ENCODE peak calls at places on chromosomes 12 and 14, in seven cellular contexts. One of them, this sample, is unnamed.
A peak's percentile ranks its signal among the peaks of the same experiment; 100 is the strongest.

GRCh38 chr12:113786107-113786506 is 180.0 kb downstream of the RBM19 start:
- DNase-seq in activated naive CD8-positive, alpha-beta T cell treated with anti-CD3 and anti-CD28 coated beads, Interleukin-2, amount 50 U/mL, for 16 hours: no peak
- DNase-seq in vagina: no peak
- DNase-seq in fibroblast of the aortic adventitia: no peak
- DNase-seq in HEK293T: no peak
- DNase-seq in stimulated activated CD8-positive, alpha-beta memory T cell treated with anti-CD3 and anti-CD28 coated beads, Interleukin-4, amount 100 ng/mL, for 1 hour: no peak
- DNase-seq in naive thymus-derived CD8-positive, alpha-beta T cell: no peak
- DNase-seq in this sample: no peak

GRCh38 chr12:106139422-106140141 is 828 bp upstream of the NUAK1 start:
- DNase-seq in activated naive CD8-positive, alpha-beta T cell treated with anti-CD3 and anti-CD28 coated beads, Interleukin-2, amount 50 U/mL, for 16 hours: no peak
- DNase-seq in vagina: no peak
- DNase-seq in fibroblast of the aortic adventitia: peak; percentile 60
- DNase-seq in HEK293T: peak; percentile 70
- DNase-seq in stimulated activated CD8-positive, alpha-beta memory T cell treated with anti-CD3 and anti-CD28 coated beads, Interleukin-4, amount 100 ng/mL, for 1 hour: no peak
- DNase-seq in naive thymus-derived CD8-positive, alpha-beta T cell: no peak
- DNase-seq in this sample: peak; percentile 84

GRCh38 chr12:23949212-23950010 is at the start of gene SOX5:
- DNase-seq in activated naive CD8-positive, alpha-beta T cell treated with anti-CD3 and anti-CD28 coated beads, Interleukin-2, amount 50 U/mL, for 16 hours: no peak
- DNase-seq in vagina: no peak
- DNase-seq in fibroblast of the aortic adventitia: peak; percentile 59
- DNase-seq in HEK293T: peak; percentile 60
- DNase-seq in stimulated activated CD8-positive, alpha-beta memory T cell treated with anti-CD3 and anti-CD28 coated beads, Interleukin-4, amount 100 ng/mL, for 1 hour: no peak
- DNase-seq in naive thymus-derived CD8-positive, alpha-beta T cell: no peak
- DNase-seq in this sample: peak; percentile 75

GRCh38 chr12:118635276-118635675 is 258.9 kb downstream of the SUDS3 start:
- DNase-seq in activated naive CD8-positive, alpha-beta T cell treated with anti-CD3 and anti-CD28 coated beads, Interleukin-2, amount 50 U/mL, for 16 hours: no peak
- DNase-seq in vagina: no peak
- DNase-seq in fibroblast of the aortic adventitia: no peak
- DNase-seq in HEK293T: no peak
- DNase-seq in stimulated activated CD8-positive, alpha-beta memory T cell treated with anti-CD3 and anti-CD28 coated beads, Interleukin-4, amount 100 ng/mL, for 1 hour: no peak
- DNase-seq in naive thymus-derived CD8-positive, alpha-beta T cell: no peak
- DNase-seq in this sample: no peak

GRCh38 chr12:67268335-67268895 is 743 bp upstream of the CAND1 start:
- DNase-seq in activated naive CD8-positive, alpha-beta T cell treated with anti-CD3 and anti-CD28 coated beads, Interleukin-2, amount 50 U/mL, for 16 hours: peak; percentile 70
- DNase-seq in vagina: peak; percentile 99
- DNase-seq in fibroblast of the aortic adventitia: peak; percentile 100
- DNase-seq in HEK293T: peak; percentile 87
- DNase-seq in stimulated activated CD8-positive, alpha-beta memory T cell treated with anti-CD3 and anti-CD28 coated beads, Interleukin-4, amount 100 ng/mL, for 1 hour: peak; percentile 73
- DNase-seq in naive thymus-derived CD8-positive, alpha-beta T cell: peak; percentile 86
- DNase-seq in this sample: peak; percentile 99

GRCh38 chr14:53929871-53930685 is 26.5 kb downstream of the BMP4 start:
- DNase-seq in activated naive CD8-positive, alpha-beta T cell treated with anti-CD3 and anti-CD28 coated beads, Interleukin-2, amount 50 U/mL, for 16 hours: no peak
- DNase-seq in vagina: no peak
- DNase-seq in fibroblast of the aortic adventitia: no peak
- DNase-seq in HEK293T: no peak
- DNase-seq in stimulated activated CD8-positive, alpha-beta memory T cell treated with anti-CD3 and anti-CD28 coated beads, Interleukin-4, amount 100 ng/mL, for 1 hour: no peak
- DNase-seq in naive thymus-derived CD8-positive, alpha-beta T cell: no peak
- DNase-seq in this sample: no peak

GRCh38 chr14:92998957-92999356 is 76.0 kb downstream of the CHGA start:
- DNase-seq in activated naive CD8-positive, alpha-beta T cell treated with anti-CD3 and anti-CD28 coated beads, Interleukin-2, amount 50 U/mL, for 16 hours: no peak
- DNase-seq in vagina: no peak
- DNase-seq in fibroblast of the aortic adventitia: no peak
- DNase-seq in HEK293T: no peak
- DNase-seq in stimulated activated CD8-positive, alpha-beta memory T cell treated with anti-CD3 and anti-CD28 coated beads, Interleukin-4, amount 100 ng/mL, for 1 hour: no peak
- DNase-seq in naive thymus-derived CD8-positive, alpha-beta T cell: no peak
- DNase-seq in this sample: no peak

GRCh38 chr12:103852498-103852992 is 11.5 kb upstream of the NT5DC3 start:
- DNase-seq in activated naive CD8-positive, alpha-beta T cell treated with anti-CD3 and anti-CD28 coated beads, Interleukin-2, amount 50 U/mL, for 16 hours: no peak
- DNase-seq in vagina: no peak
- DNase-seq in fibroblast of the aortic adventitia: no peak
- DNase-seq in HEK293T: no peak
- DNase-seq in stimulated activated CD8-positive, alpha-beta memory T cell treated with anti-CD3 and anti-CD28 coated beads, Interleukin-4, amount 100 ng/mL, for 1 hour: no peak
- DNase-seq in naive thymus-derived CD8-positive, alpha-beta T cell: no peak
- DNase-seq in this sample: peak; percentile 79

GRCh38 chr14:54038724-54039123 is 82.1 kb upstream of the BMP4 start:
- DNase-seq in activated naive CD8-positive, alpha-beta T cell treated with anti-CD3 and anti-CD28 coated beads, Interleukin-2, amount 50 U/mL, for 16 hours: no peak
- DNase-seq in vagina: no peak
- DNase-seq in fibroblast of the aortic adventitia: no peak
- DNase-seq in HEK293T: no peak
- DNase-seq in stimulated activated CD8-positive, alpha-beta memory T cell treated with anti-CD3 and anti-CD28 coated beads, Interleukin-4, amount 100 ng/mL, for 1 hour: no peak
- DNase-seq in naive thymus-derived CD8-positive, alpha-beta T cell: no peak
- DNase-seq in this sample: no peak

GRCh38 chr12:70691018-70691672 is 53.9 kb upstream of the PTPRB start:
- DNase-seq in activated naive CD8-positive, alpha-beta T cell treated with anti-CD3 and anti-CD28 coated beads, Interleukin-2, amount 50 U/mL, for 16 hours: no peak
- DNase-seq in vagina: no peak
- DNase-seq in fibroblast of the aortic adventitia: peak; percentile 28
- DNase-seq in HEK293T: no peak
- DNase-seq in stimulated activated CD8-positive, alpha-beta memory T cell treated with anti-CD3 and anti-CD28 coated beads, Interleukin-4, amount 100 ng/mL, for 1 hour: no peak
- DNase-seq in naive thymus-derived CD8-positive, alpha-beta T cell: no peak
- DNase-seq in this sample: peak; percentile 34

GRCh38 chr12:109766251-109766778 is 52.7 kb downstream of the FAM222A start:
- DNase-seq in activated naive CD8-positive, alpha-beta T cell treated with anti-CD3 and anti-CD28 coated beads, Interleukin-2, amount 50 U/mL, for 16 hours: no peak
- DNase-seq in vagina: no peak
- DNase-seq in fibroblast of the aortic adventitia: no peak
- DNase-seq in HEK293T: no peak
- DNase-seq in stimulated activated CD8-positive, alpha-beta memory T cell treated with anti-CD3 and anti-CD28 coated beads, Interleukin-4, amount 100 ng/mL, for 1 hour: no peak
- DNase-seq in naive thymus-derived CD8-positive, alpha-beta T cell: no peak
- DNase-seq in this sample: no peak

GRCh38 chr12:49428652-49429549 is 61.6 kb downstream of the SPATS2 start:
- DNase-seq in activated naive CD8-positive, alpha-beta T cell treated with anti-CD3 and anti-CD28 coated beads, Interleukin-2, amount 50 U/mL, for 16 hours: no peak
- DNase-seq in vagina: no peak
- DNase-seq in fibroblast of the aortic adventitia: peak; percentile 72
- DNase-seq in HEK293T: no peak
- DNase-seq in stimulated activated CD8-positive, alpha-beta memory T cell treated with anti-CD3 and anti-CD28 coated beads, Interleukin-4, amount 100 ng/mL, for 1 hour: no peak
- DNase-seq in naive thymus-derived CD8-positive, alpha-beta T cell: no peak
- DNase-seq in this sample: peak; percentile 74

GRCh38 chr12:119181202-119181601 is 2.5 kb downstream of the HSPB8 start:
- DNase-seq in activated naive CD8-positive, alpha-beta T cell treated with anti-CD3 and anti-CD28 coated beads, Interleukin-2, amount 50 U/mL, for 16 hours: no peak
- DNase-seq in vagina: no peak
- DNase-seq in fibroblast of the aortic adventitia: no peak
- DNase-seq in HEK293T: no peak
- DNase-seq in stimulated activated CD8-positive, alpha-beta memory T cell treated with anti-CD3 and anti-CD28 coated beads, Interleukin-4, amount 100 ng/mL, for 1 hour: no peak
- DNase-seq in naive thymus-derived CD8-positive, alpha-beta T cell: no peak
- DNase-seq in this sample: no peak

GRCh38 chr12:15691372-15691771 is 97.8 kb downstream of the EPS8 start:
- DNase-seq in activated naive CD8-positive, alpha-beta T cell treated with anti-CD3 and anti-CD28 coated beads, Interleukin-2, amount 50 U/mL, for 16 hours: no peak
- DNase-seq in vagina: no peak
- DNase-seq in fibroblast of the aortic adventitia: no peak
- DNase-seq in HEK293T: no peak
- DNase-seq in stimulated activated CD8-positive, alpha-beta memory T cell treated with anti-CD3 and anti-CD28 coated beads, Interleukin-4, amount 100 ng/mL, for 1 hour: no peak
- DNase-seq in naive thymus-derived CD8-positive, alpha-beta T cell: no peak
- DNase-seq in this sample: no peak

GRCh38 chr14:86532219-86532618 is 1002.3 kb downstream of the FLRT2 start:
- DNase-seq in activated naive CD8-positive, alpha-beta T cell treated with anti-CD3 and anti-CD28 coated beads, Interleukin-2, amount 50 U/mL, for 16 hours: no peak
- DNase-seq in vagina: no peak
- DNase-seq in fibroblast of the aortic adventitia: peak; percentile 27
- DNase-seq in HEK293T: no peak
- DNase-seq in stimulated activated CD8-positive, alpha-beta memory T cell treated with anti-CD3 and anti-CD28 coated beads, Interleukin-4, amount 100 ng/mL, for 1 hour: no peak
- DNase-seq in naive thymus-derived CD8-positive, alpha-beta T cell: no peak
- DNase-seq in this sample: peak; percentile 46

GRCh38 chr14:104389326-104390220 is 190.0 kb upstream of the C14orf180 start:
- DNase-seq in activated naive CD8-positive, alpha-beta T cell treated with anti-CD3 and anti-CD28 coated beads, Interleukin-2, amount 50 U/mL, for 16 hours: no peak
- DNase-seq in vagina: no peak
- DNase-seq in fibroblast of the aortic adventitia: no peak
- DNase-seq in HEK293T: no peak
- DNase-seq in stimulated activated CD8-positive, alpha-beta memory T cell treated with anti-CD3 and anti-CD28 coated beads, Interleukin-4, amount 100 ng/mL, for 1 hour: no peak
- DNase-seq in naive thymus-derived CD8-positive, alpha-beta T cell: peak; percentile 64
- DNase-seq in this sample: no peak

GRCh38 chr12:1593232-1594044 is 943 bp downstream of the FBXL14 start:
- DNase-seq in activated naive CD8-positive, alpha-beta T cell treated with anti-CD3 and anti-CD28 coated beads, Interleukin-2, amount 50 U/mL, for 16 hours: no peak
- DNase-seq in vagina: no peak
- DNase-seq in fibroblast of the aortic adventitia: no peak
- DNase-seq in HEK293T: peak; percentile 21
- DNase-seq in stimulated activated CD8-positive, alpha-beta memory T cell treated with anti-CD3 and anti-CD28 coated beads, Interleukin-4, amount 100 ng/mL, for 1 hour: no peak
- DNase-seq in naive thymus-derived CD8-positive, alpha-beta T cell: peak; percentile 47
- DNase-seq in this sample: peak; percentile 47

GRCh38 chr12:68148261-68148951 is 11.1 kb downstream of the IFNG start:
- DNase-seq in activated naive CD8-positive, alpha-beta T cell treated with anti-CD3 and anti-CD28 coated beads, Interleukin-2, amount 50 U/mL, for 16 hours: no peak
- DNase-seq in vagina: no peak
- DNase-seq in fibroblast of the aortic adventitia: no peak
- DNase-seq in HEK293T: no peak
- DNase-seq in stimulated activated CD8-positive, alpha-beta memory T cell treated with anti-CD3 and anti-CD28 coated beads, Interleukin-4, amount 100 ng/mL, for 1 hour: no peak
- DNase-seq in naive thymus-derived CD8-positive, alpha-beta T cell: no peak
- DNase-seq in this sample: no peak

GRCh38 chr12:12812605-12813119 is 484 bp upstream of the DDX47 start:
- DNase-seq in activated naive CD8-positive, alpha-beta T cell treated with anti-CD3 and anti-CD28 coated beads, Interleukin-2, amount 50 U/mL, for 16 hours: no peak
- DNase-seq in vagina: no peak
- DNase-seq in fibroblast of the aortic adventitia: no peak
- DNase-seq in HEK293T: no peak
- DNase-seq in stimulated activated CD8-positive, alpha-beta memory T cell treated with anti-CD3 and anti-CD28 coated beads, Interleukin-4, amount 100 ng/mL, for 1 hour: no peak
- DNase-seq in naive thymus-derived CD8-positive, alpha-beta T cell: no peak
- DNase-seq in this sample: no peak

GRCh38 chr14:53412819-53413664 is 259.9 kb upstream of the DDHD1 start:
- DNase-seq in activated naive CD8-positive, alpha-beta T cell treated with anti-CD3 and anti-CD28 coated beads, Interleukin-2, amount 50 U/mL, for 16 hours: no peak
- DNase-seq in vagina: no peak
- DNase-seq in fibroblast of the aortic adventitia: no peak
- DNase-seq in HEK293T: peak; percentile 26
- DNase-seq in stimulated activated CD8-positive, alpha-beta memory T cell treated with anti-CD3 and anti-CD28 coated beads, Interleukin-4, amount 100 ng/mL, for 1 hour: no peak
- DNase-seq in naive thymus-derived CD8-positive, alpha-beta T cell: no peak
- DNase-seq in this sample: no peak

GRCh38 chr12:75642226-75642625 is 130.8 kb upstream of the KRR1 start:
- DNase-seq in activated naive CD8-positive, alpha-beta T cell treated with anti-CD3 and anti-CD28 coated beads, Interleukin-2, amount 50 U/mL, for 16 hours: no peak
- DNase-seq in vagina: no peak
- DNase-seq in fibroblast of the aortic adventitia: no peak
- DNase-seq in HEK293T: no peak
- DNase-seq in stimulated activated CD8-positive, alpha-beta memory T cell treated with anti-CD3 and anti-CD28 coated beads, Interleukin-4, amount 100 ng/mL, for 1 hour: no peak
- DNase-seq in naive thymus-derived CD8-positive, alpha-beta T cell: no peak
- DNase-seq in this sample: peak; percentile 36

GRCh38 chr12:46386360-46386867 is 13.8 kb upstream of the SLC38A2 start:
- DNase-seq in activated naive CD8-positive, alpha-beta T cell treated with anti-CD3 and anti-CD28 coated beads, Interleukin-2, amount 50 U/mL, for 16 hours: no peak
- DNase-seq in vagina: no peak
- DNase-seq in fibroblast of the aortic adventitia: peak; percentile 98
- DNase-seq in HEK293T: no peak
- DNase-seq in stimulated activated CD8-positive, alpha-beta memory T cell treated with anti-CD3 and anti-CD28 coated beads, Interleukin-4, amount 100 ng/mL, for 1 hour: no peak
- DNase-seq in naive thymus-derived CD8-positive, alpha-beta T cell: no peak
- DNase-seq in this sample: peak; percentile 98

GRCh38 chr12:96033549-96034389 is 1.6 kb downstream of the LTA4H start:
- DNase-seq in activated naive CD8-positive, alpha-beta T cell treated with anti-CD3 and anti-CD28 coated beads, Interleukin-2, amount 50 U/mL, for 16 hours: no peak
- DNase-seq in vagina: no peak
- DNase-seq in fibroblast of the aortic adventitia: no peak
- DNase-seq in HEK293T: no peak
- DNase-seq in stimulated activated CD8-positive, alpha-beta memory T cell treated with anti-CD3 and anti-CD28 coated beads, Interleukin-4, amount 100 ng/mL, for 1 hour: no peak
- DNase-seq in naive thymus-derived CD8-positive, alpha-beta T cell: no peak
- DNase-seq in this sample: no peak

GRCh38 chr12:4809013-4809448 is 88.8 kb downstream of the GALNT8 start:
- DNase-seq in activated naive CD8-positive, alpha-beta T cell treated with anti-CD3 and anti-CD28 coated beads, Interleukin-2, amount 50 U/mL, for 16 hours: no peak
- DNase-seq in vagina: no peak
- DNase-seq in fibroblast of the aortic adventitia: no peak
- DNase-seq in HEK293T: peak; percentile 49
- DNase-seq in stimulated activated CD8-positive, alpha-beta memory T cell treated with anti-CD3 and anti-CD28 coated beads, Interleukin-4, amount 100 ng/mL, for 1 hour: no peak
- DNase-seq in naive thymus-derived CD8-positive, alpha-beta T cell: no peak
- DNase-seq in this sample: no peak

GRCh38 chr12:12734561-12735071 is 17.4 kb downstream of the CDKN1B start:
- DNase-seq in activated naive CD8-positive, alpha-beta T cell treated with anti-CD3 and anti-CD28 coated beads, Interleukin-2, amount 50 U/mL, for 16 hours: no peak
- DNase-seq in vagina: no peak
- DNase-seq in fibroblast of the aortic adventitia: peak; percentile 39
- DNase-seq in HEK293T: no peak
- DNase-seq in stimulated activated CD8-positive, alpha-beta memory T cell treated with anti-CD3 and anti-CD28 coated beads, Interleukin-4, amount 100 ng/mL, for 1 hour: no peak
- DNase-seq in naive thymus-derived CD8-positive, alpha-beta T cell: no peak
- DNase-seq in this sample: peak; percentile 16